ENCODE peak calls at places on chromosomes 7 and 10, in five cellular contexts. Z, F, P, D and H are unnamed samples.
A peak's percentile ranks its signal among the peaks of the same experiment; 100 is the strongest.

GRCh38 chr7:157751351-157751750 is 414.5 kb downstream of the DNAJB6 start:
- DNase-seq in Z (peak; percentile 5), F (no peak), P (no peak), D (no peak), H (no peak)

GRCh38 chr10:93893646-93894515 is at the start of gene SLC35G1:
- DNase-seq in Z (peak; percentile 16), F (peak; percentile 73), P (peak; percentile 96), D (peak; percentile 95), H (peak; percentile 76)

GRCh38 chr7:139205843-139206242 is 25.2 kb upstream of the UBN2 start:
- DNase-seq in Z (no peak), F (no peak), P (no peak), D (no peak), H (no peak)

GRCh38 chr7:99789441-99790070 is 5.6 kb upstream of the CYP3A4 start:
- DNase-seq in Z (no peak), F (no peak), P (no peak), D (no peak), H (no peak)

GRCh38 chr10:31635415-31636065 is 293.1 kb downstream of the ARHGAP12 start:
- DNase-seq in Z (no peak), F (no peak), P (no peak), D (no peak), H (no peak)

GRCh38 chr7:44258423-44258760 is 57.6 kb downstream of the YKT6 start:
- DNase-seq in Z (no peak), F (no peak), P (no peak), D (no peak), H (no peak)

GRCh38 chr10:45023426-45023825 is 22.7 kb downstream of the ZNF22 start:
- DNase-seq in Z (no peak), F (no peak), P (no peak), D (no peak), H (no peak)

GRCh38 chr10:11276475-11276990 is 258.9 kb downstream of the CELF2 start:
- DNase-seq in Z (no peak), F (no peak), P (no peak), D (no peak), H (no peak)

GRCh38 chr7:46551603-46552002 is 630.5 kb upstream of the IGFBP3 start:
- DNase-seq in Z (no peak), F (no peak), P (no peak), D (no peak), H (no peak)

GRCh38 chr10:12499066-12499465 is 149.7 kb downstream of the CAMK1D start:
- DNase-seq in Z (no peak), F (no peak), P (no peak), D (no peak), H (no peak)

GRCh38 chr7:81903115-81903514 is 133.3 kb upstream of the HGF start:
- DNase-seq in Z (no peak), F (no peak), P (no peak), D (no peak), H (no peak)